ENCODE peak calls at places on chromosomes 12 and 14, in nine cellular contexts. J, Y, V, M, F, L, N, R and B are unnamed samples.

GRCh38 chr14:85549697-85550096 is 19.8 kb downstream of the FLRT2 start:
- DNase-seq in J (no peak), M (no peak), N (peak), L (no peak), V (no peak), R (no peak), F (no peak), Y (no peak), B (no peak)

GRCh38 chr12:22312336-22312735 is 22.2 kb downstream of the ST8SIA1 start:
- DNase-seq in L (peak), R (peak), F (no peak), N (peak), V (peak), M (peak), Y (peak), J (peak), B (peak)

GRCh38 chr12:79555006-79555925 is 135.5 kb downstream of the PAWR start:
- DNase-seq in V (peak), N (peak), F (no peak), M (no peak), L (peak), Y (no peak), R (no peak), J (peak), B (no peak)

GRCh38 chr14:72560856-72561493 is 332.9 kb downstream of the DPF3 start:
- DNase-seq in F (no peak), J (no peak), N (no peak), M (no peak), Y (no peak), R (no peak), V (no peak), L (no peak), B (no peak)

GRCh38 chr12:76871751-76872150 is 7.1 kb downstream of the CSRP2 start:
- DNase-seq in N (no peak), Y (no peak), V (no peak), M (no peak), F (no peak), J (no peak), R (no peak), L (no peak), B (no peak)

GRCh38 chr14:97771340-97772045 is 974.3 kb downstream of the VRK1 start:
- DNase-seq in M (peak), R (no peak), J (no peak), Y (no peak), N (no peak), F (no peak), L (no peak), V (no peak), B (no peak)

GRCh38 chr12:118055865-118056773 is 4.9 kb downstream of the WSB2 start:
- DNase-seq in R (no peak), N (no peak), L (peak), J (no peak), V (peak), Y (no peak), M (no peak), F (no peak), B (no peak)

GRCh38 chr12:116069943-116070342 is 207.6 kb downstream of the MED13L start:
- DNase-seq in Y (no peak), J (no peak), R (no peak), L (no peak), F (no peak), V (no peak), M (no peak), N (no peak), B (no peak)

GRCh38 chr12:83121886-83122622 is 435.3 kb downstream of the TMTC2 start:
- DNase-seq in Y (no peak), V (no peak), R (no peak), M (no peak), N (no peak), L (no peak), F (no peak), J (no peak), B (no peak)

GRCh38 chr12:96063046-96063445 is 27.7 kb upstream of the LTA4H start:
- DNase-seq in M (no peak), J (no peak), R (no peak), N (peak), L (peak), V (peak), Y (no peak), F (no peak), B (no peak)

GRCh38 chr12:16344269-16344668 is 3.2 kb upstream of the MGST1 start:
- DNase-seq in V (peak), J (no peak), N (no peak), M (no peak), F (no peak), R (no peak), Y (no peak), L (peak), B (no peak)

GRCh38 chr14:71988954-71989353 is 56.7 kb downstream of the RGS6 start:
- DNase-seq in R (peak), Y (no peak), N (no peak), V (no peak), M (no peak), J (peak), L (no peak), F (no peak), B (no peak)

GRCh38 chr12:18320036-18320617 is 58.8 kb downstream of the PIK3C2G start:
- DNase-seq in Y (no peak), R (no peak), V (peak), M (peak), F (no peak), J (no peak), L (peak), N (peak), B (no peak)

GRCh38 chr12:125148316-125148715 is 83.1 kb downstream of the AACS start:
- DNase-seq in N (no peak), V (no peak), F (no peak), L (no peak), J (no peak), Y (no peak), R (no peak), M (no peak), B (no peak)
- H3K4me3 ChIP-seq in N (no peak), V (no peak), F (no peak), L (no peak), J (no peak), Y (no peak), R (no peak), M (no peak), B (no peak)

GRCh38 chr12:19819231-19819630 is 379.9 kb downstream of the AEBP2 start:
- DNase-seq in F (peak), R (peak), J (peak), V (no peak), M (no peak), L (no peak), N (peak), Y (no peak), B (peak)
- H3K4me3 ChIP-seq in F (no peak), R (no peak), J (no peak), V (no peak), M (no peak), L (no peak), N (no peak), Y (no peak), B (no peak)

DNA sequence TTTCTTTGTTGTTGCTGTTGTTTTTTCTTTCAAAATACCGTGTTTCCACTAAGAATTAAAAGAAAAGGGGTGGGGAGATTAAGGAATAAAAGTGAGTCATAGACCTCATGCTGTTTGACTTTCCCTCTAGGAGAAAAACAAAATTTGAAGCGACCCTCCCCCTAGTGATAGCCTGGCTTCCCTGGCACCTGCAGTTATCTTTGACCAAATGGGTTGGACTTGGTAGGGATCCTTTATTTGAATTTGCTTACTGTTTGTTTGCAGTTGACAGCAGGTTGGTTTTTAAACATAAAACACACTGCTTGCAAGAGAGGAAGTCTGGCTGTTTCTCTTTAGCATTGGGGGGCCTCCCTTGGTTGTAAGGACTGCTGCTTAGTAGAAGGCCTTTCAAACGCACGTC is 14.0 kb downstream of the OTX2 start:
- DNase-seq in L (no peak), R (no peak), M (no peak), N (no peak), V (no peak), F (no peak), Y (no peak), J (no peak), B (no peak)
- H3K4me3 ChIP-seq in L (no peak), R (no peak), M (no peak), N (no peak), V (no peak), F (no peak), Y (no peak), J (no peak), B (no peak)

DNA sequence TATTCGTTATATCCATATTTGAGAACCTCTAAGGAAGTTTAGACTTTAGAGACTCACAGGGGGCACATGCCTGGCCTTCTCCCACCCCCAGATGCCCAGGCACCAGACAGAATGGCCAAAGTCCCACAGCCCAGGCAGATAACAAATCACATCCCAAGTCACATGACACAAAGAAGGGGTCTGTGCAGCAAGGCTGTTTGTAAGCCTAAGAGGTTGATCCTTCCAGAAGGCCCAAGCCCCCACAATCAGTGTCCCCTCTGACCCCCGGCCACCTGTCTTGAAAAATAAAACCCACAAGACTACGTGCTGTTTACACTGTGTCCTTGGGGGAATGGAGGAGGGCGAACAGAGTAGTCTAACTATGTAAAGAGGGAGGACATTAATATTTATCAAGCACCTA is 5.1 kb downstream of the CTDSP2 start:
- DNase-seq in V (no peak), M (no peak), F (no peak), J (no peak), N (no peak), L (no peak), R (no peak), Y (no peak), B (no peak)
- H3K4me3 ChIP-seq in V (peak), M (no peak), F (no peak), J (peak), N (no peak), L (no peak), R (peak), Y (peak), B (no peak)

DNA sequence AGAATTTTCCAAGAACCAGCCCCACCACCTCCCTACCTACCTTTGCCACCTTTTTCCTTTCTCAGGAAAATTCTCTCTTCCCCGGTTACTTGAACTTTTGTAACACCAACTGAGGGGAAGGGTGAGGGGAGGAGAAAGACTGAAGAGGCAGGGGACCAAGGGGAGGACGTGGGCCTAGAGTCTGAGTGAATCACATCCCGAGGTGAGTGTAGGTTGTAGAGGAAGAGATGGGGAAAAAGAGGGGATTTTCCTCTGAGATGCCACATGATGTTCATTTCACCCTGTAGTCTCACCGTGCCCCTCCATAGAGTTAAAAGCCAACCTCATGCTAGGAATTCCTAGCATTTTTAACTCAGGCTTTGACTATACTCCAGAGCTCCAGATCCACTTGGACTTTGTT is 311.8 kb downstream of the RPAP3 start:
- DNase-seq in R (no peak), Y (no peak), M (no peak), L (no peak), V (no peak), N (peak), J (no peak), F (no peak), B (no peak)
- H3K4me3 ChIP-seq in R (no peak), Y (no peak), M (no peak), L (no peak), V (no peak), N (no peak), J (no peak), F (no peak), B (no peak)

DNA sequence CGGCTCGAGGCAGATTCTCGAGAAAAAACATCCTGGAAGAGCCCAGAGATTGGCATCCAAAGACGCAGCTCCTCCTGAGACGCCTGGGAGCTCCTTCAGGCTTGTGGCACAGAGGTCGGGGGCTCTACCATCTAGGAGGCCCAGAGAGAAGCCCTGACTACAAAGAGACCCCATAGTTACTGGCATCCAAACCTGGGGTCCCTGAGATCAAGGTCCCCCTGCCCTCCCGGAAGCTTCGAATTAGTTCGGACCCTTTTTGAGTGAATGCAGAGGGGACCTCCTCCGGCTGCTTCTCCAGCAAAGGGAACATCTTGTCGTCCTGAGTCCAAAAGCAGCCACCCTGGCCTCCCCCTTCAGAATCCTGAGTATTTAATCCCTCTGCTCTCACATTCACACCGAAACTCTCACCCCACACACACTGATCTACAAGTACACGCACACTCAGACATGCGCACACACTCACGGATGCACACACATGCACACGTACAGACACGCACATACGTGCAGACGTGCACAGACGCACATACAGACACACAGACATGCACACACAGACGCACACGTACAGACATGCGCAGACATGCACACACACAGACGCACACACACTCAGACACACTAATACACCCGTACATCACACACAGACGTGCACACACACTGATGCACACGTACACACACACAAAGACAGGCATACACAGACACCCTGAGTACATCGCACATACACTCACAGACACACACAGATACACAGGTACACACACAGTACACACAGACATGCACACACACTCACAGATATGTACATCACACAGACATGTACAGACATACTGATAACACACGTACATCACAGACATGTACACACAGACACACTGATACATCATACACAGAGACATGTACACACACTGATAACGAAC is 5.9 kb downstream of the ZNF605 start:
- DNase-seq in R (no peak), N (no peak), M (no peak), Y (no peak), L (no peak), F (no peak), J (no peak), V (no peak), B (no peak)
- H3K4me3 ChIP-seq in R (no peak), N (no peak), M (no peak), Y (no peak), L (no peak), F (no peak), J (no peak), V (no peak), B (no peak)